ENCODE peak calls at places on chromosomes 4 and X, in four cellular contexts. G is sciatic nerve, T is cardiac muscle cell, N is foreskin fibroblast. E is an unnamed sample.

GRCh38 chr4:142708231-142708630 is 137.9 kb downstream of the INPP4B start:
- DNase-seq in N (no peak), T (no peak), G (no peak), E (no peak)

GRCh38 chr4:27886075-27886474 is 1025.4 kb downstream of the STIM2 start:
- DNase-seq in N (no peak), G (no peak), T (peak; percentile 2), E (peak; percentile 17)

GRCh38 chr4:177596035-177596434 is 153.8 kb upstream of the AGA start:
- DNase-seq in G (no peak), N (peak; percentile 48), T (peak; percentile 67), E (peak; percentile 81)

GRCh38 chr4:107380190-107380589 is 339.8 kb downstream of the PAPSS1 start:
- DNase-seq in G (no peak), N (peak; percentile 6), T (no peak), E (no peak)

GRCh38 chrX:7088968-7089615 is 58.4 kb upstream of the STS start:
- DNase-seq in N (no peak), T (no peak), G (no peak), E (no peak)

GRCh38 chr4:79174855-79175254 is 151.0 kb downstream of the NAA11 start:
- DNase-seq in N (no peak), T (no peak), G (no peak), E (no peak)

GRCh38 chr4:47855350-47855749 is 17.5 kb upstream of the CORIN start:
- DNase-seq in N (peak; percentile 96), T (no peak), G (no peak), E (peak; percentile 91)

GRCh38 chrX:154325541-154325940 is 29.9 kb downstream of the TKTL1 start:
- DNase-seq in N (no peak), T (peak; percentile 54), G (no peak), E (no peak)

GRCh38 chr4:98630804-98631454 is 27.5 kb downstream of the TSPAN5 start:
- DNase-seq in N (peak; percentile 41), G (no peak), T (peak; percentile 46), E (peak; percentile 28)

GRCh38 chrX:38754102-38754790 is 47.0 kb upstream of the MID1IP1 start:
- DNase-seq in T (peak; percentile 68), N (peak; percentile 37), G (no peak), E (peak; percentile 26)

GRCh38 chr4:5755679-5756078 is 44.7 kb downstream of the EVC start:
- DNase-seq in G (no peak), T (no peak), N (no peak), E (no peak)

GRCh38 chr4:26145212-26145611 is 175.6 kb upstream of the RBPJ start:
- DNase-seq in T (no peak), G (no peak), N (no peak), E (no peak)

GRCh38 chr4:140103676-140104075 is 50.3 kb downstream of the MAML3 start:
- DNase-seq in N (no peak), G (no peak), T (peak; percentile 60), E (no peak)

GRCh38 chr4:22385615-22386014 is 130.3 kb downstream of the ADGRA3 start:
- DNase-seq in G (no peak), T (peak; percentile 14), N (peak; percentile 57), E (peak; percentile 53)

GRCh38 chr4:140603286-140603685 is 34.5 kb upstream of the UCP1 start:
- DNase-seq in N (no peak), G (no peak), T (no peak), E (no peak)

GRCh38 chrX:30626402-30626801 is 26.8 kb upstream of the GK start:
- DNase-seq in G (no peak), N (no peak), T (no peak), E (no peak)

GRCh38 chrX:149829751-149830191 is 48.0 kb downstream of the MAGEA9 start:
- DNase-seq in G (no peak), N (peak; percentile 12), T (peak; percentile 33), E (peak; percentile 66)

GRCh38 chr4:7933631-7934510 is 5.8 kb downstream of the AFAP1 start:
- DNase-seq in N (no peak), G (no peak), T (peak; percentile 56), E (no peak)

GRCh38 chrX:41922694-41923171 is 621 bp downstream of the CASK start:
- DNase-seq in N (no peak), G (peak; percentile 66), T (peak; percentile 24), E (no peak)

GRCh38 chr4:108144451-108144850 is 24.3 kb downstream of the LEF1 start:
- DNase-seq in N (no peak), G (no peak), T (no peak), E (no peak)

GRCh38 chr4:101292214-101292613 is 55.1 kb downstream of the PPP3CA start:
- DNase-seq in G (no peak), N (no peak), T (no peak), E (no peak)

GRCh38 chr4:23857353-23857752 is 32.5 kb downstream of the PPARGC1A start:
- DNase-seq in G (no peak), T (peak; percentile 56), N (no peak), E (no peak)

GRCh38 chr4:73761856-73762255 is 21.5 kb downstream of the CXCL8 start:
- DNase-seq in N (no peak), T (no peak), G (no peak), E (no peak)

GRCh38 chrX:123964155-123964554 is 2.6 kb downstream of the STAG2 start:
- DNase-seq in T (peak; percentile 29), G (no peak), N (no peak), E (no peak)

GRCh38 chr4:48557478-48557877 is 67.4 kb downstream of the ZAR1 start:
- DNase-seq in T (peak; percentile 4), G (no peak), N (no peak), E (no peak)

GRCh38 chr4:86891785-86892638 is at the start of gene C4orf36:
- DNase-seq in G (peak; percentile 81), T (peak; percentile 54), N (peak; percentile 39), E (peak; percentile 41)

GRCh38 chr4:89915937-89916336 is 21.3 kb downstream of the MMRN1 start:
- DNase-seq in G (no peak), N (no peak), T (no peak), E (no peak)

E was measured in HFFc6.